ENCODE peak calls at places on chromosomes 5 and 9, in five cellular contexts. E is NCI-H1105; P is iris pigment epithelial cell; C is anterior cingulate cortex; N is stimulated activated naive CD8-positive, alpha-beta T cell treated with anti-CD3 and anti-CD28 coated beads, Interleukin-15, amount 100 ng/mL, for 72 hours. K is an unnamed sample.

GRCh38 chr9:88164870-88165269 is 26.6 kb upstream of the SPATA31C2 start:
- DNase-seq in E (no peak), P (no peak), C (no peak), N (no peak), K (no peak)

GRCh38 chr5:114243281-114243982 is 118.4 kb upstream of the KCNN2 start:
- DNase-seq in E (no peak), P (peak; percentile 90), C (no peak), N (no peak), K (no peak)

GRCh38 chr5:58775699-58776098 is 192.8 kb downstream of the RAB3C start:
- DNase-seq in E (no peak), P (no peak), C (no peak), N (no peak), K (no peak)

GRCh38 chr9:109317311-109317978 is 3.4 kb downstream of the EPB41L4B start:
- DNase-seq in E (peak; percentile 37), P (no peak), C (no peak), N (no peak), K (no peak)

GRCh38 chr5:92391-93220 is 638 bp downstream of the PLEKHG4B start:
- DNase-seq in E (no peak), P (no peak), C (no peak), N (no peak), K (no peak)

GRCh38 chr5:65121880-65122436 is 353.2 kb downstream of the CWC27 start:
- DNase-seq in E (no peak), P (peak; percentile 91), C (no peak), N (no peak), K (no peak)

GRCh38 chr9:137682431-137682991 is 63.7 kb downstream of the EHMT1 start:
- DNase-seq in E (no peak), P (no peak), C (no peak), N (no peak), K (no peak)

GRCh38 chr5:142800776-142801494 is 30.8 kb downstream of the ARHGAP26 start:
- DNase-seq in E (no peak), P (no peak), C (no peak), N (peak; percentile 44), K (peak; percentile 55)

GRCh38 chr5:38541174-38541724 is 15.2 kb downstream of the LIFR start:
- DNase-seq in E (peak; percentile 56), P (peak; percentile 49), C (no peak), N (no peak), K (no peak)

GRCh38 chr9:30075451-30076199 is 2308.8 kb upstream of the ACO1 start:
- DNase-seq in E (no peak), P (peak; percentile 1), C (no peak), N (peak; percentile 37), K (no peak)

GRCh38 chr9:90835206-90835605 is 33.6 kb downstream of the SYK start:
- DNase-seq in E (peak; percentile 55), P (no peak), C (no peak), N (no peak), K (no peak)

GRCh38 chr5:84378961-84379360 is 5.7 kb downstream of the EDIL3 start:
- DNase-seq in E (no peak), P (peak; percentile 70), C (no peak), N (no peak), K (no peak)

GRCh38 chr9:123929177-123929869 is 603 bp downstream of the DENND1A start:
- DNase-seq in E (peak; percentile 12), P (no peak), C (peak; percentile 36), N (peak; percentile 9), K (no peak)